ENCODE peak calls at places on chromosomes 3 and 15, in five cellular contexts. V is tibial artery; B is SJSA1; Q is heart left ventricle; Z is effector memory CD4-positive, alpha-beta T cell. W is an unnamed sample.

GRCh38 chr15:99721896-99722295 is 11.3 kb downstream of the LYSMD4 start:
- DNase-seq in V (no peak), B (no peak), Q (no peak), Z (no peak), W (no peak)

GRCh38 chr3:23723930-23724329 is 81.8 kb upstream of the UBE2E1 start:
- DNase-seq in V (no peak), B (no peak), Q (no peak), Z (no peak), W (no peak)

GRCh38 chr3:31502803-31503221 is 29.9 kb upstream of the STT3B start:
- DNase-seq in V (no peak), B (no peak), Q (no peak), Z (no peak), W (no peak)

GRCh38 chr3:49718419-49719213 is 868 bp downstream of the AMIGO3 start:
- DNase-seq in V (no peak), B (no peak), Q (no peak), Z (no peak), W (no peak)

GRCh38 chr15:57440799-57441198 is 64.5 kb downstream of the CGNL1 start:
- DNase-seq in V (no peak), B (peak; percentile 58), Q (no peak), Z (no peak), W (no peak)

GRCh38 chr15:25796395-25796794 is 66.7 kb downstream of the ATP10A start:
- DNase-seq in V (no peak), B (no peak), Q (no peak), Z (no peak), W (no peak)

GRCh38 chr15:85825719-85826118 is 31.0 kb upstream of the KLHL25 start:
- DNase-seq in V (no peak), B (no peak), Q (no peak), Z (no peak), W (no peak)

GRCh38 chr15:53197426-53197839 is 407.3 kb upstream of the ONECUT1 start:
- DNase-seq in V (peak; percentile 23), B (peak; percentile 39), Q (peak; percentile 33), Z (no peak), W (no peak)

GRCh38 chr3:145739926-145740325 is 421.1 kb downstream of the PLOD2 start:
- DNase-seq in V (no peak), B (no peak), Q (no peak), Z (no peak), W (no peak)

DNA sequence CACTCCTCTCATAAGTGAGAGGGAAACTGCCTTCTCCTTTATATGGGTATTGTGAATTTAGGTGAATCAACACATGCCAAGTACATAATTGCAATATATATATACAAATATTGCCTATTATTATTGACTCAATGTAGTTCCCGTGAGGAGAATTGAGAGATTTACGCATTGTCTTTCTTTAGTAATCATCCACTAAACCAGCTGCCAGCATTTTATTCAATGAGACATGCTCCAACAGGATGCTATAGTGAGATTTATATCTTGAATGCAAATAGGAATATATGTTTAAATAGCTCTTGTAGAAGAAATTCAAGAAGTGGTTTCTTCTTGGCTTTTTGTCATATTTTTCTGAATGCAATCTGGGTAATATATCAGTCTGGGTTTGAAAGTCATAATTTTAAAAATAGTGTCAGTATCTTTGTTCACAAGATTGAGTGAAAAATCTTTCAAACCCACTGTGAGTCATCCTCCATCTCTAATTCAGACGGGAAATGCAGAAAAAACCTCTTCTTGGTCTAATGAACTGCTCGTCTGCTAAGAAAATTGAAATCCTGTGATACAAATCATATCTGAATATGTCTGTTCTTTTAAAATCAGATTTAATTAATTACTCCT is 515.8 kb downstream of the GABRG3 start:
- DNase-seq in V (no peak), B (no peak), Q (no peak), Z (no peak), W (no peak)
- H3K9me3 ChIP-seq in V (no peaks in the 10 kb centered on the region), B (no peaks in the 10 kb centered on the region), Q (no peaks in the 10 kb centered on the region), Z (no peaks in the 10 kb centered on the region), W (peaks cover 3% of the 10 kb centered on the region)

GRCh38 chr3:88003115-88003755 is 55.6 kb downstream of the CGGBP1 start:
- DNase-seq in V (no peak), B (peak; percentile 7), Q (no peak), Z (no peak), W (no peak)
- H3K9me3 ChIP-seq in V (no peaks in the 10 kb centered on the region), B (no peaks in the 10 kb centered on the region), Q (no peaks in the 10 kb centered on the region), Z (no peaks in the 10 kb centered on the region), W (no peaks in the 10 kb centered on the region)

GRCh38 chr3:127792664-127793292 is 29.5 kb downstream of the MGLL start:
- DNase-seq in V (peak; percentile 38), B (peak; percentile 82), Q (peak; percentile 76), Z (no peak), W (no peak)
- H3K9me3 ChIP-seq in V (no peaks in the 10 kb centered on the region), B (no peaks in the 10 kb centered on the region), Q (no peaks in the 10 kb centered on the region), Z (no peaks in the 10 kb centered on the region), W (no peaks in the 10 kb centered on the region)

GRCh38 chr3:78794431-78794830 is 973.4 kb downstream of the ROBO1 start:
- DNase-seq in V (no peak), B (no peak), Q (no peak), Z (no peak), W (no peak)

GRCh38 chr3:78788839-78789238 is 979.0 kb downstream of the ROBO1 start:
- DNase-seq in V (no peak), B (no peak), Q (no peak), Z (no peak), W (no peak)

GRCh38 chr3:78791745-78792144 is 976.1 kb downstream of the ROBO1 start:
- DNase-seq in V (no peak), B (no peak), Q (no peak), Z (no peak), W (no peak)
- H3K9me3 ChIP-seq in V (no peaks in the 10 kb centered on the region), B (no peaks in the 10 kb centered on the region), Q (no peaks in the 10 kb centered on the region), Z (no peaks in the 10 kb centered on the region), W (no peaks in the 10 kb centered on the region)

GRCh38 chr3:6989608-6990291 is 128.8 kb downstream of the GRM7 start:
- DNase-seq in V (no peak), B (no peak), Q (no peak), Z (no peak), W (no peak)

DNA sequence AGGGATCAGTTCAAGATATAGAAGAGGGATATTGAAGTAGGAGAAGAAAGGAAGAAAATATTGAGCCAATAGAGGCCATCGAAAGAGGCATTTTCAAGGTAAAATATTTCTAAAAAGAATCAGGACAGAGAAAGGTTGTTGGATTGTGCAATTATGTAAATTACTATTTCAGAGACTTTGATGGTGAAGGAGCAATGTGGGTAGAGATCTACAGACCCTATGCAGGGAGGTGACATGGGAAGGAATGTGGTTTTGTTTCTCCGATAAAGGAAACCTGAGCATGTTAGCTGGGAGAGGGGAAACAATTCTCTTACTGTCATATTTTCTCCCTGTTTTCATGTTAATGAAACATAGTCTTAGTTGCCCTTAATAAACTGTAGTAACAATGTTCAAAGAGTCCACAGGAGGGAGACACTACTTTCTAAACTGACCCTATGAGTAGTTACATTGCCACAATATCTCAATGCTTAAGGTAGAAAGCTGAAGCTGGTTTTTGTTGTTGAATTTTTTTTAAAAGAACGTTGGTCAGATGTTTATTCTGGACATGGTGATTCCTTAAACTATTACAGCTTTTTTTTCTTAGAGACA is 133.3 kb downstream of the GRM7 start:
- DNase-seq in V (no peak), B (no peak), Q (no peak), Z (no peak), W (no peak)
- H3K9me3 ChIP-seq in V (no peaks in the 10 kb centered on the region), B (no peaks in the 10 kb centered on the region), Q (no peaks in the 10 kb centered on the region), Z (no peaks in the 10 kb centered on the region), W (no peaks in the 10 kb centered on the region)

GRCh38 chr3:137764563-137765309 is 621 bp downstream of the SOX14 start:
- DNase-seq in V (no peak), B (no peak), Q (no peak), Z (no peak), W (no peak)
- H3K9me3 ChIP-seq in V (no peaks in the 10 kb centered on the region), B (no peaks in the 10 kb centered on the region), Q (no peaks in the 10 kb centered on the region), Z (no peaks in the 10 kb centered on the region), W (no peaks in the 10 kb centered on the region)

GRCh38 chr3:51389423-51390183 is 1.5 kb upstream of the RBM15B start:
- DNase-seq in V (peak; percentile 40), B (peak; percentile 36), Q (no peak), Z (peak; percentile 46), W (peak; percentile 38)
- H3K9me3 ChIP-seq in V (no peaks in the 10 kb centered on the region), B (peaks cover 12% of the 10 kb centered on the region), Q (no peaks in the 10 kb centered on the region), Z (no peaks in the 10 kb centered on the region), W (no peaks in the 10 kb centered on the region)

GRCh38 chr3:58690490-58690889 is 23.9 kb upstream of the FAM3D start:
- DNase-seq in V (no peak), B (no peak), Q (no peak), Z (no peak), W (no peak)

GRCh38 chr3:58691997-58692396 is 25.4 kb upstream of the FAM3D start:
- DNase-seq in V (no peak), B (no peak), Q (no peak), Z (no peak), W (no peak)

GRCh38 chr3:58696093-58696492 is 29.5 kb upstream of the FAM3D start:
- DNase-seq in V (no peak), B (no peak), Q (no peak), Z (no peak), W (no peak)

GRCh38 chr3:58693929-58694850 is 27.6 kb upstream of the FAM3D start:
- DNase-seq in V (no peak), B (no peak), Q (no peak), Z (no peak), W (no peak)

DNA sequence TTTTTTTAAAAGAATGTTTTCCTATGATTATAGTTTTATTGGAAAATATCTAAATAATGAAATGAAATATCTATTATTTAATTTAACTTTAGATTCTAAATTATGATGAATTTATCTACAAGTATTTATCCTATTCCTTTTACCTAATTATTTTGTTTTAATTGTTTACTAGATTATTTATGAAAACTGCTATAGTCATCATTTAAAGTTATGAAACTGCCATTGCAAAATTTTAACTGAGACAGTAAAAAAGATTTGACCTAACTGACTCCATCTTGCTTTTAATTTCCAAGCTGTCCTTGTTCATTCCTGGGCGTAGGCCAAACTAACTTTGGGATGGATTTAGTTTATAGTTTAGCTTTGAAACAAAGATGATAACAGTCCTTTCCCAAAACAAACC is 25.9 kb upstream of the FAM3D start:
- DNase-seq in V (no peak), B (no peak), Q (no peak), Z (no peak), W (no peak)
- H3K9me3 ChIP-seq in V (no peaks in the 10 kb centered on the region), B (no peaks in the 10 kb centered on the region), Q (no peaks in the 10 kb centered on the region), Z (peaks cover 4% of the 10 kb centered on the region), W (no peaks in the 10 kb centered on the region)

W was measured in T-helper 17 cell.